ENCODE peak calls at places on chromosomes 7 and 10, in five cellular contexts. B is non-pigmented ciliary epithelial cell, C is NCI-H146, H is WERI-Rb-1, I is renal cortical epithelial cell. S is an unnamed sample.

GRCh38 chr10:98038333-98038732 is 7.9 kb upstream of the CRTAC1 start:
- DNase-seq in B (no peak), C (peak; percentile 82), H (no peak), I (no peak), S (no peak)

GRCh38 chr7:34612671-34613070 is 45.3 kb upstream of the NPSR1 start:
- DNase-seq in B (peak; percentile 26), C (no peak), H (no peak), I (peak; percentile 84), S (no peak)

GRCh38 chr10:117306674-117307073 is 65.8 kb downstream of the SLC18A2 start:
- DNase-seq in B (no peak), C (no peak), H (no peak), I (no peak), S (no peak)

GRCh38 chr7:132343196-132343595 is 233.1 kb downstream of the PLXNA4 start:
- DNase-seq in B (no peak), C (no peak), H (no peak), I (no peak), S (no peak)

GRCh38 chr7:2734761-2735571 is 47.0 kb downstream of the AMZ1 start:
- DNase-seq in B (no peak), C (no peak), H (no peak), I (no peak), S (no peak)

GRCh38 chr7:127629268-127629854 is 11.4 kb upstream of the PAX4 start:
- DNase-seq in B (no peak), C (peak; percentile 57), H (peak; percentile 75), I (no peak), S (peak; percentile 24)

GRCh38 chr7:21086688-21087087 is 300.0 kb upstream of the SP8 start:
- DNase-seq in B (no peak), C (peak; percentile 69), H (no peak), I (peak; percentile 72), S (peak; percentile 6)

GRCh38 chr7:121620206-121620605 is 224.1 kb upstream of the FAM3C start:
- DNase-seq in B (no peak), C (peak; percentile 9), H (no peak), I (no peak), S (no peak)

GRCh38 chr7:88184848-88185304 is 35.0 kb downstream of the SRI start:
- DNase-seq in B (no peak), C (no peak), H (no peak), I (peak; percentile 35), S (no peak)

GRCh38 chr7:75762350-75762917 is 9.6 kb downstream of the CCL26 start:
- DNase-seq in B (no peak), C (no peak), H (no peak), I (peak; percentile 75), S (no peak)

GRCh38 chr7:41244246-41244645 is 458.6 kb downstream of the INHBA start:
- DNase-seq in B (no peak), C (no peak), H (no peak), I (peak; percentile 20), S (no peak)